ENCODE peak calls at places on chromosome 10, in five cellular contexts. O is lower lobe of right lung, Y is iPS DF 6.9, C is Ammon's horn, E is HL-60. W is an unnamed sample.

GRCh38 chr10:52313350-52314006 is 603 bp upstream of the DKK1 start:
- DNase-seq in O (no peak), Y (no peak), C (no peak), E (no peak), W (no peak)

GRCh38 chr10:103925591-103925990 is 7.6 kb upstream of the STN1 start:
- DNase-seq in O (no peak), Y (no peak), C (no peak), E (no peak), W (no peak)

GRCh38 chr10:69897417-69897816 is 95.7 kb downstream of the COL13A1 start:
- DNase-seq in O (no peak), Y (no peak), C (no peak), E (no peak), W (no peak)

GRCh38 chr10:129870926-129871660 is 93.0 kb downstream of the EBF3 start:
- DNase-seq in O (no peak), Y (no peak), C (peak; percentile 31), E (peak; percentile 89), W (no peak)

GRCh38 chr10:114304566-114305421 is 65.7 kb downstream of the VWA2 start:
- DNase-seq in O (no peak), Y (peak; percentile 48), C (peak; percentile 32), E (peak; percentile 38), W (no peak)

GRCh38 chr10:988667-989545 is 672 bp downstream of the GTPBP4 start:
- DNase-seq in O (no peak), Y (no peak), C (no peak), E (no peak), W (no peak)

GRCh38 chr10:63738410-63738809 is 217.2 kb downstream of the REEP3 start:
- DNase-seq in O (no peak), Y (no peak), C (no peak), E (no peak), W (no peak)

GRCh38 chr10:70379581-70380176 is 2.7 kb downstream of the LRRC20 start:
- DNase-seq in O (no peak), Y (no peak), C (no peak), E (peak; percentile 30), W (no peak)

GRCh38 chr10:12350167-12350872 is 973 bp downstream of the CAMK1D start:
- DNase-seq in O (peak; percentile 66), Y (no peak), C (peak; percentile 64), E (no peak), W (peak; percentile 29)

GRCh38 chr10:85791846-85792532 is 574.6 kb downstream of the GRID1 start:
- DNase-seq in O (no peak), Y (no peak), C (peak; percentile 26), E (no peak), W (no peak)

GRCh38 chr10:63719174-63719856 is 198.1 kb downstream of the REEP3 start:
- DNase-seq in O (no peak), Y (no peak), C (no peak), E (no peak), W (no peak)

GRCh38 chr10:28241766-28242399 is 61.0 kb downstream of the MPP7 start:
- DNase-seq in O (no peak), Y (peak; percentile 7), C (peak; percentile 52), E (no peak), W (peak; percentile 41)

GRCh38 chr10:124041684-124042445 is 51.5 kb downstream of the CHST15 start:
- DNase-seq in O (no peak), Y (no peak), C (no peak), E (no peak), W (no peak)